ENCODE peak calls at places on chromosomes 1 and 21, in four cellular contexts. Y is MM.1S, N is heart left ventricle, G is lung. O is an unnamed sample.
A peak's percentile ranks its signal among the peaks of the same experiment; 100 is the strongest.

GRCh38 chr1:153963850-153964331 is 554 bp upstream of the SLC39A1 start:
- DNase-seq in Y (peak; percentile 34), N (no peak), G (peak; percentile 49), O (peak; percentile 57)

GRCh38 chr1:117695796-117696505 is 90.1 kb downstream of the TENT5C start:
- DNase-seq in N (no peak), Y (no peak), G (no peak), O (no peak)

GRCh38 chr1:170424346-170424745 is 107.6 kb upstream of the GORAB start:
- DNase-seq in G (no peak), N (no peak), Y (no peak), O (no peak)

GRCh38 chr1:77984629-77985028 is 5.8 kb upstream of the FUBP1 start:
- DNase-seq in Y (no peak), N (no peak), G (no peak), O (no peak)

GRCh38 chr1:3588395-3588794 is 22.9 kb downstream of the MEGF6 start:
- DNase-seq in Y (no peak), G (no peak), N (no peak), O (no peak)

GRCh38 chr1:184986250-184986649 is 11.9 kb upstream of the NIBAN1 start:
- DNase-seq in G (no peak), N (no peak), Y (no peak), O (no peak)

GRCh38 chr21:32958288-32958992 is 67.3 kb upstream of the OLIG2 start:
- DNase-seq in G (no peak), Y (no peak), N (no peak), O (peak; percentile 52)

GRCh38 chr1:61237147-61237546 is 154.8 kb downstream of the NFIA start:
- DNase-seq in Y (no peak), G (no peak), N (no peak), O (no peak)

GRCh38 chr1:155967410-155968400 is 10.6 kb downstream of the ARHGEF2 start:
- DNase-seq in G (no peak), Y (no peak), N (peak; percentile 73), O (no peak)

GRCh38 chr1:7549693-7550161 is 221.4 kb upstream of the VAMP3 start:
- DNase-seq in Y (no peak), G (no peak), N (no peak), O (no peak)

GRCh38 chr1:118360817-118361216 is 175.8 kb upstream of the SPAG17 start:
- DNase-seq in G (no peak), Y (no peak), N (no peak), O (no peak)

GRCh38 chr1:195376190-195376589 is 1232.0 kb downstream of the KCNT2 start:
- DNase-seq in N (no peak), G (no peak), Y (peak; percentile 25), O (peak; percentile 2)

GRCh38 chr1:109249654-109250401 is 489 bp downstream of the CELSR2 start:
- DNase-seq in Y (no peak), N (peak; percentile 20), G (peak; percentile 26), O (no peak)

GRCh38 chr1:59947047-59947938 is 20.7 kb upstream of the CYP2J2 start:
- DNase-seq in Y (peak; percentile 75), N (peak; percentile 44), G (peak; percentile 66), O (peak; percentile 92)

GRCh38 chr1:72282690-72283203 is 408 bp upstream of the NEGR1 start:
- DNase-seq in N (peak; percentile 91), G (peak; percentile 80), Y (peak; percentile 89), O (peak; percentile 91)

GRCh38 chr21:34202553-34203332 is 129.4 kb downstream of the MRPS6 start:
- DNase-seq in G (no peak), Y (no peak), N (peak; percentile 26), O (no peak)

GRCh38 chr1:154176341-154176740 is 15.6 kb downstream of the TPM3 start:
- DNase-seq in G (no peak), Y (no peak), N (no peak), O (no peak)

GRCh38 chr1:103208844-103209243 is 100.5 kb upstream of the COL11A1 start:
- DNase-seq in Y (no peak), N (no peak), G (no peak), O (peak; percentile 5)

GRCh38 chr1:242242983-242243382 is 244.1 kb upstream of the MAP1LC3C start:
- DNase-seq in G (no peak), Y (no peak), N (no peak), O (no peak)

GRCh38 chr1:224783006-224783651 is 146.3 kb upstream of the DNAH14 start:
- DNase-seq in Y (peak; percentile 86), G (no peak), N (no peak), O (peak; percentile 90)
- H3K4me3 ChIP-seq in Y (peak overlapping the region; percentile 10), G (no peak overlapping the region), N (no peak overlapping the region), O (no peak overlapping the region)

GRCh38 chr1:35436078-35436477 is 121.1 kb downstream of the KIAA0319L start:
- DNase-seq in Y (no peak), N (no peak), G (no peak), O (no peak)
- H3K4me3 ChIP-seq in Y (no peak overlapping the region), N (no peak overlapping the region), G (no peak overlapping the region), O (no peak overlapping the region)

GRCh38 chr1:159945483-159946241 is at the start of gene IGSF9:
- DNase-seq in Y (peak; percentile 78), N (peak; percentile 90), G (peak; percentile 88), O (peak; percentile 79)
- H3K4me3 ChIP-seq in Y (peak within 1 kb of the TSS; percentile 59), N (peak within 1 kb of the TSS; percentile 58), G (no peak within 1 kb of the TSS), O (peak within 1 kb of the TSS; percentile 41)

GRCh38 chr1:42679364-42679983 is 2.7 kb upstream of the YBX1 start:
- DNase-seq in Y (no peak), G (no peak), N (no peak), O (peak; percentile 23)
- H3K4me3 ChIP-seq in Y (no peak overlapping the region), G (no peak overlapping the region), N (no peak overlapping the region), O (no peak overlapping the region)

GRCh38 chr1:244665771-244666217 is 12.9 kb downstream of the DESI2 start:
- DNase-seq in G (no peak), Y (no peak), N (no peak), O (peak; percentile 90)
- H3K4me3 ChIP-seq in G (no peak overlapping the region), Y (no peak overlapping the region), N (peak overlapping the region; percentile 4), O (no peak overlapping the region)

DNA sequence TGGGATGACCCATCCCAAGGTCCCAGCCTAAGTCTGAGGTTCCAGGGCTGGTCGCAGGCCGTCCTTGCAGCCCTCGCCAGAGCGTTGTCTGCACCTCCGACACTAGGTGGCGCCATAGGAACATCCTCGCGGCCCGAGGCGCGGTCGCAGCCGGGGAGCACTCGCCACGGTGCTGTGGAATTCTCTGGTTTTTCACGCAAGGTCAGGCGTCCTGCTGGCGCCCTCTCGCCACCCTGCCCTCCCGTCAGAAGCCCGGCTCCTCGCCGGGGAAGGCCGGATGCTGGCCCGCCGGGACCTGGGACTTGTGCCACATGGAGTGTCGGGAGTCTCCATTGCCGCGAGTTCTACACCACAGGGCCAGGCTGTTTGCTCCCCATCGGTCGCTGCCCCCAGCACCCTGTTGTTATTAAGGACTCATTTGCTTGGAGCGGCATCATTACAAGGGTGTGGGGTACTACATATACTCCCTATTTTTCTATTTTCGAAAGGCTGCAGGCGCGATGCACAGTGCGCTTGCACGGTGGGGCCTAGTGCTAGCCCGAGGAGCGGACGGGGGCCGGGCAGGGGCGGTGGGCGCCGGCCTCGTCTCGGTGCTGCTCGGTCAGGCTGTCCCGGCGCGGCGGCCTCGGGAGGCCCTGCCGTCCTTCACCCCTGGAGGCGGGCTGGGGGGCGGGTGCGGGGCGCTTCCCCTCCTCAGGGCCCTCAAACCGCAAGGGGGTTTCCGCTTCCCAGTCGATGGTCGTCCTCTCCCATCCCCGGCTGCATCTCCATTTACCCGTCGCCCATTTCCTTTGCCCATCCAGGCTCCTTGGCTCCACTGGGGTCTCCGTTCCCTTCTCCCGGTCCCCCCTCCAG is 196.6 kb upstream of the LMO4 start:
- DNase-seq in Y (peak; percentile 75), G (peak; percentile 84), N (peak; percentile 83), O (peak; percentile 87)
- H3K4me3 ChIP-seq in Y (peak overlapping the region; percentile 66), G (peak overlapping the region; percentile 6), N (peak overlapping the region; percentile 58), O (peak overlapping the region; percentile 47)

DNA sequence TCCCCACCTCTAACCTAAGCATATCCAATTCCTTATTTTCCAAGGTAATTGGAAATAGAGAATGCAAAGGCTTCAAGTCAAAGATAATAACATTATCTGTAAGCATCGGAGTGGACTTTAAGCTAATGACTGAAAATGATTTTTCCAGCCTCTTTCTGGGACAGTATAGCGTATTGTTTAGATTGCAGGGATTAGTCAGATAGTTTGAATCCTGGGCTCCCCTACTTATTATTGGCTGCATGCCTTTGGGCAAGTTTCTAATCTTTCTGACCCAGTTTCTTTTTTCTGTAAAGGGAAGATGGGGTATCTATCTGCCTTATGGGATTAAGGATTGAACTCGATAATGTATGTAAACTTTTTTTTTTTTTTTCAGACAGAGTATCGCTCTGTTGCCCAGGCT is 1.5 kb upstream of the CDC20 start:
- DNase-seq in G (no peak), N (no peak), Y (no peak), O (no peak)
- H3K4me3 ChIP-seq in G (no peak overlapping the region), N (no peak overlapping the region), Y (no peak overlapping the region), O (no peak overlapping the region)

GRCh38 chr21:38041493-38041892 is 125.2 kb upstream of the KCNJ6 start:
- DNase-seq in G (no peak), N (no peak), Y (no peak), O (no peak)

GRCh38 chr21:38039841-38040240 is 123.6 kb upstream of the KCNJ6 start:
- DNase-seq in N (no peak), G (no peak), Y (no peak), O (no peak)

GRCh38 chr21:38037416-38037815 is 121.2 kb upstream of the KCNJ6 start:
- DNase-seq in G (no peak), Y (no peak), N (no peak), O (no peak)

GRCh38 chr21:38039369-38039768 is 123.1 kb upstream of the KCNJ6 start:
- DNase-seq in Y (no peak), N (no peak), G (no peak), O (no peak)

GRCh38 chr21:38042246-38042645 is 126.0 kb upstream of the KCNJ6 start:
- DNase-seq in G (no peak), N (no peak), Y (no peak), O (no peak)
- H3K4me3 ChIP-seq in G (no peak overlapping the region), N (no peak overlapping the region), Y (no peak overlapping the region), O (no peak overlapping the region)

DNA sequence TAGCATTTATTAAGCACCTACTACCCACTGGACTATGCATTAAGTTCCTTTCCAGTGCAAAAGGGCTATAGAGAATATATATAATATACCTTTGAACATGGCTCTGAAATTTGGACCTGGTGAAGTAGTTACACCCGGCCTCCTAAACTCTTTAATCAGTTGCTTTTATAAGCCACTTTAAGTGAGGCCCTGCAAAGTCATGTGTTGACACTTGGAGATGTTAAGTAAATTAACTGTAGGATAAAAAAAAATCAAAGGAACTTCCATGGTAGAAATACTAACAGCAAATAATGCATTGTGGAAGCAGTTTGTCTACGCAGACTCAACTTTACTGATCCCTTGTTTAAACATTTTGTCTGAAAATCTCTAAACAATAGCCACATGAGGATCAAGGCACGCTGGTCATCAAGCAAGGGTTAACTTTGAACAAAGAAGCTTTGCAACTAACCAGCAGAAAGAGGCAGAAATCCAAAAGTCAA is 283.9 kb downstream of the VAV3 start:
- DNase-seq in Y (no peak), N (no peak), G (no peak), O (no peak)
- H3K4me3 ChIP-seq in Y (no peak overlapping the region), N (no peak overlapping the region), G (no peak overlapping the region), O (no peak overlapping the region)

O was measured in SJCRH30.